ENCODE peak calls at places on chromosomes 13 and 19, in nine cellular contexts. D is activated CD4-positive, alpha-beta T cell treated with anti-CD3 and anti-CD28 coated beads, Interleukin-2, amount 50 U/mL, for 1 hour; Z is EL; I is amygdala; F is NCI-H2107; R is AG04450; G is stimulated activated CD4-positive, alpha-beta T cell treated with anti-CD3 and anti-CD28 coated beads, Interleukin-4, amount 100 ng/mL, for 24 hours; U is transverse colon; N is DMS53. C is an unnamed sample.

GRCh38 chr19:39083983-39084731 is at the start of gene ACP7:
- DNase-seq in U (no peak), G (peak), D (peak), F (no peak), Z (peak), I (no peak), R (no peak), N (no peak), C (peak)

GRCh38 chr19:33832633-33833032 is 36.0 kb downstream of the KCTD15 start:
- DNase-seq in N (no peak), I (no peak), F (no peak), U (no peak), G (no peak), R (no peak), D (no peak), Z (no peak), C (no peak)

GRCh38 chr13:110280231-110280813 is 26.6 kb downstream of the COL4A1 start:
- DNase-seq in F (no peak), R (no peak), N (no peak), Z (peak), D (no peak), G (no peak), U (no peak), I (no peak), C (no peak)

GRCh38 chr13:61685683-61686013 is 270.0 kb upstream of the PCDH20 start:
- DNase-seq in I (no peak), N (peak), D (no peak), R (no peak), Z (no peak), G (no peak), U (no peak), F (no peak), C (peak)

GRCh38 chr19:3611841-3612240 is 5.2 kb upstream of the TBXA2R start:
- DNase-seq in U (no peak), R (no peak), F (no peak), N (no peak), G (no peak), Z (no peak), I (no peak), D (no peak), C (no peak)

GRCh38 chr13:74886496-74886895 is 595.5 kb downstream of the TBC1D4 start:
- DNase-seq in I (no peak), G (no peak), D (no peak), R (no peak), F (no peak), Z (no peak), U (no peak), N (no peak), C (no peak)

GRCh38 chr19:44367024-44367423 is 10.5 kb upstream of the ZNF112 start:
- DNase-seq in N (peak), I (no peak), R (no peak), D (no peak), F (no peak), U (no peak), Z (peak), G (no peak), C (no peak)

GRCh38 chr19:24140099-24140498 is 53.1 kb downstream of the ZNF254 start:
- DNase-seq in R (peak), G (no peak), U (no peak), I (no peak), D (no peak), F (no peak), N (peak), Z (peak), C (no peak)